ENCODE peak calls at places on chromosomes 16 and 17, in four cellular contexts. G is esophagus squamous epithelium, T is skeletal muscle cell, F is fibroblast of mammary gland. E is an unnamed sample.

GRCh38 chr17:49252148-49252682 is 21.6 kb upstream of the PHOSPHO1 start:
- DNase-seq in G (no peak), T (no peak), F (peak; percentile 32), E (peak; percentile 44)

GRCh38 chr17:40150215-40150614 is 9.9 kb downstream of the CASC3 start:
- DNase-seq in G (no peak), T (no peak), F (peak; percentile 24), E (no peak)

GRCh38 chr17:50432125-50432762 is 6.2 kb downstream of the ACSF2 start:
- DNase-seq in G (no peak), T (no peak), F (no peak), E (no peak)

GRCh38 chr17:30380643-30381419 is 2.1 kb downstream of the CPD start:
- DNase-seq in G (no peak), T (no peak), F (no peak), E (no peak)

GRCh38 chr17:14082848-14083247 is 13.5 kb downstream of the COX10 start:
- DNase-seq in G (no peak), T (no peak), F (no peak), E (no peak)

GRCh38 chr17:29557085-29557697 is 9.6 kb downstream of the ABHD15 start:
- DNase-seq in G (no peak), T (no peak), F (no peak), E (peak; percentile 50)

GRCh38 chr17:32943647-32944191 is 15.8 kb downstream of the TMEM98 start:
- DNase-seq in G (no peak), T (peak; percentile 32), F (peak; percentile 71), E (peak; percentile 77)

GRCh38 chr16:67384778-67385510 is 8.4 kb downstream of the TPPP3 start:
- DNase-seq in G (no peak), T (no peak), F (no peak), E (no peak)

GRCh38 chr17:7922499-7923289 is 6.6 kb upstream of the RNF227 start:
- DNase-seq in G (no peak), T (peak; percentile 36), F (peak; percentile 74), E (peak; percentile 69)

GRCh38 chr17:27872776-27873175 is 20.4 kb downstream of the LYRM9 start:
- DNase-seq in G (no peak), T (no peak), F (no peak), E (no peak)

GRCh38 chr17:34248807-34249496 is 6.1 kb upstream of the CCL2 start:
- DNase-seq in G (no peak), T (no peak), F (no peak), E (no peak)

GRCh38 chr16:29107299-29107698 is 122.4 kb downstream of the LAT start:
- DNase-seq in G (no peak), T (no peak), F (no peak), E (no peak)

GRCh38 chr16:56814537-56815432 is 50.2 kb upstream of the SLC12A3 start:
- DNase-seq in G (no peak), T (no peak), F (no peak), E (peak; percentile 26)

GRCh38 chr17:34607917-34608316 is 28.5 kb downstream of the TMEM132E start:
- DNase-seq in G (no peak), T (no peak), F (no peak), E (no peak)

GRCh38 chr17:2174471-2175293 is 119.8 kb downstream of the HIC1 start:
- DNase-seq in G (no peak), T (peak; percentile 92), F (peak; percentile 95), E (peak; percentile 77)

GRCh38 chr16:14244344-14245010 is 173.4 kb downstream of the MRTFB start:
- DNase-seq in G (no peak), T (peak; percentile 28), F (peak; percentile 18), E (peak; percentile 6)

GRCh38 chr17:17445925-17446665 is 30.7 kb upstream of the MED9 start:
- DNase-seq in G (no peak), T (peak; percentile 77), F (peak; percentile 89), E (peak; percentile 69)
- H3K4me3 ChIP-seq in G (no peak overlapping the region), T (no peak overlapping the region), F (no peak overlapping the region), E (no peak overlapping the region)

GRCh38 chr16:84408314-84408690 is 40.0 kb downstream of the ATP2C2 start:
- DNase-seq in G (no peak), T (no peak), F (no peak), E (no peak)

GRCh38 chr16:84412262-84412661 is 43.9 kb downstream of the ATP2C2 start:
- DNase-seq in G (no peak), T (no peak), F (no peak), E (no peak)

GRCh38 chr16:84407588-84408313 is 39.4 kb downstream of the ATP2C2 start:
- DNase-seq in G (no peak), T (no peak), F (no peak), E (no peak)

GRCh38 chr16:84411768-84412167 is 43.4 kb downstream of the ATP2C2 start:
- DNase-seq in G (no peak), T (no peak), F (no peak), E (no peak)

DNA sequence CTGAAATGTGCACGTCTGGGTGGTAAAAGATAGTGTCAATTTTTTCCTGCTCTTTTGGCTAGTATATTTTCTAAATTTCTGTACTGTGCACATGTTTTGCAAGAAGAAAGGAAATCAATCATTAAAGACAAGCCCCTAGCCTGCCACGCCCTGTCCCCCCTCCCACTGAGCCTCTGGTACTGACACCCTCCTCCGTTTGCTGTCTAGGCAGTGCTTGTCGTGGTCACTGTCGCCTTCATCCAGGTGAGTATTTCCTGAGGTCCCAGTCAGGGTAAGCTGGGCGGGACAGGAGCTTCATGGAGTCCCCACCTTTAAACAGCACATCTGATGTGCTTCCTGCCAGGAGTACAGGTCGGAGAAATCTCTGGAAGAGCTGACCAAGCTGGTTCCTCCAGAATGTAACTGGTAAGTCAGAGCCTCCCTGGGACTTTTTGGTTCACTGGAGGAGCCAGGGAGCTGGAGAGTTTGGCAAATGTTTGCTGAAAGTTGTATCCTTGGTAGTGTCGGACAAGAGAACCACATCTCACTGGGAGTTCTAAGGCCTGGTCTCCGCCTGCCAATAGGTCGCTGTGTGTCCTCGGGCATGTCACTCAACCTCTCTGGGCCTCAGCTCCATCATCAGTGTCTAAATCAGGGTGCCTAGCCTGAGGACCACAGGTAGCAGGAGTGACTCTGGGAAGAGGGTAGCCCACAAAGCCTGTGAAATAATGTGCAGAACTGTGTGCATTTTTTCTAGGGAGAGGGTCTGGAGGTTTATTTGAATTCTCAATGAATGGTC is 42.2 kb downstream of the ATP2C2 start:
- DNase-seq in G (no peak), T (no peak), F (no peak), E (peak; percentile 46)
- H3K4me3 ChIP-seq in G (no peak overlapping the region), T (no peak overlapping the region), F (no peak overlapping the region), E (no peak overlapping the region)

DNA sequence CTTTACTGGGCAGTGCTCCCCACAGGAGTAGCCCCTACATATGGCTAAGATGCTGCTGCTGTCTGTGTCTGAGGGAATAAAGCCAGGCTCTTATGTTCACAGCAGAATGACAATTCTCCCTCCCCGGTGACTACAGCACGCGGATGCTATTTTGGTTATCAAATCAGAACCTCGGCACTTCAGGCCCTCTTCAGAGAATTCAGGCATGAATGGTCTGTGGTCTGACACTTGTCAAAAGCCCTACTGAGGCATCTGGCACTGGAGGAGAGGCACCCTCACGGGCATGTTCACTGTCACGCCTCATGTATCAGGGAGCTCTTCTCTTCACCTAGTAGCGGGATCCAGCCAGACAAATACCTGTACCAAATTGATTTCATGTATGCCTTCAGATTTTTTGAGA is 30.4 kb downstream of the KIAA0513 start:
- DNase-seq in G (no peak), T (no peak), F (no peak), E (no peak)
- H3K4me3 ChIP-seq in G (no peak overlapping the region), T (no peak overlapping the region), F (no peak overlapping the region), E (no peak overlapping the region)

DNA sequence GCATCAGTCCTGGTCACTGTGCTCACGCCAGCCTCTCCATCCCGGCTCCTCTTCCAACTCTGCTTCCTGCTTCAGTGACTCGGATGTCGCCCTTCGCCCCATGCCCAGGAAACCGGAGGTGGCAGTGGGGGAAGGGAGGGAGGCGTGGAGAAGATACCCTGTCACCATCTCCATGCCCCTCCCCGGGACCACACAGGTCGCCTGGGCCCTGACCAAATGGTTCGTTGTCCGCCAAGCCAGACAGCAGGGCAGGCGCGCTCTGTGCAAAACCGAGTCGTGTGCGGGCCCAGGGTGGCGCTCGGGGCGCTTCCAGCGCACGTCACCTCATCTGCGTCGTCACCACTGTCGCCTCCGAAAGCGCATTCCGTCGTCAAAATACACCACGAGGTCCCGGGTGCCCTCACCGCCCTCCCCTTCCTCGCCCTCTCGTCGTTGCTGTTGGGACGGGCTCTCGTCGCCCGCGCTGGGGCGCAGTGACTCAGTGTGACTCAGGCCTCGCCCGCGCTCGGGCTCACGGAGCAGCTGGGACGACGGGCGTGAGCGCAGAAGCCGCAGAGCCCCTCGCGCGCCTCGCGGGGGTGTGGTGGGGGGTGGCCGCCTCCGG is 39.2 kb downstream of the ZNF778 start:
- DNase-seq in G (no peak), T (no peak), F (peak; percentile 65), E (peak; percentile 69)
- H3K4me3 ChIP-seq in G (peak overlapping the region; percentile 46), T (peak overlapping the region; percentile 43), F (peak overlapping the region; percentile 47), E (peak overlapping the region; percentile 11)

GRCh38 chr17:22569459-22570143 is 877.3 kb downstream of the KCNJ18 start:
- DNase-seq in G (no peak), T (no peak), F (no peak), E (no peak)
- H3K4me3 ChIP-seq in G (no peak overlapping the region), T (no peak overlapping the region), F (no peak overlapping the region), E (no peak overlapping the region)

DNA sequence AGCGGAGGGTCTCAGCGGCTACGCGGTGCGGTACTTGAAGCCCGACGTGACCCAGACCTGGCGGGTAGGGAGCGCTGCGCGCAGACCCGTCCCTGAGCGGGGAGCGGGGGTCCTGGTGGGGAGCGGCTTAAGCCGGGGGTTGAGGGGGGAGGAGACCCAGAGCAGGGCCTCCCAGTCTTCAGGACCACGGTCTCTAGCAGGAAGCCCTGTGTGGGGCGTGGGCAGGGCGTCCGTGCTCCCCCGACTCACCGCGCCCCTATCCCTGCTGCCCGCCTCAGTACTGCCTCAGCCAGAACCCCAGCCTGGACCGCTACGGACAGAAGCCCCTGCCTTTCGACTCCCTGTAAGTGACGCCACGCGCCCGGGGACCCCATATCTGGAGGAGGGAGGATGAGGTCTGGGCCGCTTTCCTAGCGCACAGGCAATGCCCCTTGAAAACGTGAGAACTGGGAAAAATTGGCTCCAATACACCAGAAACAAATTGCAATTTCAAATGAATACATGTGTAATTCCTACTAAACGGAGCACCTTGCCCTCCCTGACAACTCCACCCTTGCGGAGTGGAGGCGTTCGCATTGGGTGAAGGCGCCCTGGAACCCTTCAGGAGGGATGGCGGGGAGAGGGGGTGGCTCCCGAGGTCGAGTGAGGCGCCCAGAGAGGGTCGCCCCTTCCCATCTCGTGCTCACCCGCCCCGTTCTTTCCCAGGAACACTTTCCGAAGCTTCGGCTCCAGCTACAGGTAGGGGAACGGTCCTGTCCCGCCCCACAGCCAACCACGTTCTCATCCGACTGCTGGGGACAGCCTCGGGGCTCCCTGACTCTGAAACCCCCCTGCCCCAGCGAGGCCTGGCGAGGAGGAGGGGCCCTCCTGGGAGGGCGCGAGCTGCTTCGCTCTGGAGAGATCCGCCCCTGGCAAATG is 14.5 kb upstream of the CNGB1 start:
- DNase-seq in G (no peak), T (no peak), F (no peak), E (peak; percentile 19)
- H3K4me3 ChIP-seq in G (peak overlapping the region; percentile 57), T (peak overlapping the region; percentile 51), F (peak overlapping the region; percentile 36), E (peak overlapping the region; percentile 75)

E was measured in epithelial cell of esophagus.